ENCODE peak calls at places on chromosomes 7 and 10, in eight cellular contexts. One of them, this sample, is unnamed.

GRCh38 chr10:131896403-131896802 is 4.4 kb upstream of the PPP2R2D start:
- DNase-seq in AG10803: no peak
- DNase-seq in cerebellum: no peak
- DNase-seq in HL-60: no peak
- DNase-seq in IMR-90: no peak
- DNase-seq in lower leg skin: no peak
- DNase-seq in ACHN: no peak
- DNase-seq in germinal center: no peak
- DNase-seq in this sample: no peak

GRCh38 chr10:28047061-28047460 is 48.2 kb upstream of the ODAD2 start:
- DNase-seq in AG10803: peak; percentile 9
- DNase-seq in IMR-90: no peak
- DNase-seq in ACHN: no peak
- DNase-seq in HL-60: no peak
- DNase-seq in germinal center: no peak
- DNase-seq in lower leg skin: no peak
- DNase-seq in cerebellum: no peak
- DNase-seq in this sample: no peak

GRCh38 chr10:33376976-33377657 is 42.6 kb upstream of the NRP1 start:
- DNase-seq in AG10803: peak; percentile 77
- DNase-seq in germinal center: no peak
- DNase-seq in cerebellum: no peak
- DNase-seq in IMR-90: peak; percentile 85
- DNase-seq in lower leg skin: no peak
- DNase-seq in HL-60: no peak
- DNase-seq in ACHN: peak; percentile 4
- DNase-seq in this sample: no peak

GRCh38 chr7:3067193-3067592 is 23.5 kb upstream of the CARD11 start:
- DNase-seq in lower leg skin: no peak
- DNase-seq in cerebellum: no peak
- DNase-seq in IMR-90: no peak
- DNase-seq in AG10803: no peak
- DNase-seq in germinal center: peak; percentile 46
- DNase-seq in HL-60: no peak
- DNase-seq in ACHN: no peak
- DNase-seq in this sample: no peak

GRCh38 chr10:47311193-47311899 is 10.9 kb upstream of the GDF2 start:
- DNase-seq in cerebellum: no peak
- DNase-seq in lower leg skin: no peak
- DNase-seq in IMR-90: no peak
- DNase-seq in ACHN: no peak
- DNase-seq in AG10803: no peak
- DNase-seq in germinal center: no peak
- DNase-seq in HL-60: peak; percentile 11
- DNase-seq in this sample: no peak

GRCh38 chr7:82481499-82482097 is 38.0 kb upstream of the CACNA2D1 start:
- DNase-seq in lower leg skin: no peak
- DNase-seq in AG10803: peak; percentile 30
- DNase-seq in germinal center: no peak
- DNase-seq in cerebellum: peak; percentile 33
- DNase-seq in ACHN: peak; percentile 45
- DNase-seq in IMR-90: peak; percentile 43
- DNase-seq in HL-60: no peak
- DNase-seq in this sample: peak; percentile 42

GRCh38 chr7:22231141-22231540 is 125.8 kb downstream of the RAPGEF5 start:
- DNase-seq in lower leg skin: no peak
- DNase-seq in germinal center: no peak
- DNase-seq in AG10803: no peak
- DNase-seq in cerebellum: no peak
- DNase-seq in ACHN: no peak
- DNase-seq in IMR-90: no peak
- DNase-seq in HL-60: no peak
- DNase-seq in this sample: no peak

GRCh38 chr7:124457841-124458240 is 307.8 kb downstream of the GPR37 start:
- DNase-seq in AG10803: peak; percentile 42
- DNase-seq in IMR-90: peak; percentile 70
- DNase-seq in HL-60: no peak
- DNase-seq in germinal center: no peak
- DNase-seq in cerebellum: no peak
- DNase-seq in ACHN: peak; percentile 40
- DNase-seq in lower leg skin: no peak
- DNase-seq in this sample: no peak

GRCh38 chr7:137691566-137691965 is 155.2 kb downstream of the DGKI start:
- DNase-seq in cerebellum: no peak
- DNase-seq in lower leg skin: no peak
- DNase-seq in germinal center: no peak
- DNase-seq in AG10803: no peak
- DNase-seq in ACHN: no peak
- DNase-seq in IMR-90: no peak
- DNase-seq in HL-60: no peak
- DNase-seq in this sample: no peak

GRCh38 chr7:139618482-139619366 is 95.2 kb downstream of the CLEC2L start:
- DNase-seq in HL-60: no peak
- DNase-seq in germinal center: peak; percentile 22
- DNase-seq in AG10803: peak; percentile 43
- DNase-seq in ACHN: peak; percentile 62
- DNase-seq in lower leg skin: peak; percentile 79
- DNase-seq in IMR-90: peak; percentile 41
- DNase-seq in cerebellum: peak; percentile 42
- DNase-seq in this sample: peak; percentile 57